ENCODE peak calls at places on chromosomes 16 and 17, in eight cellular contexts. V is transverse colon; B is NK-92 treated with Interleukin-12 subunit alpha and Interleukin-12 subunit beta, amount 100 ng/mL, for 24 hours; C is activated CD8-positive, alpha-beta T cell treated with anti-CD3 and anti-CD28 coated beads, Interleukin-2, amount 10 ng/mL, durations not matched to agents 7 days and 5 days; H is AG09319; O is NCI-H1092; S is suprapubic skin; Y is substantia nigra. M is an unnamed sample.

GRCh38 chr17:81609541-81610353 is 27.2 kb downstream of the NPLOC4 start:
- DNase-seq in H (no peak), C (no peak), S (no peak), O (no peak), B (no peak), V (no peak), Y (no peak), M (no peak)

GRCh38 chr16:85738878-85739715 is 11.8 kb downstream of the C16orf74 start:
- DNase-seq in V (no peak), H (no peak), S (no peak), C (no peak), Y (no peak), B (no peak), O (no peak), M (no peak)

GRCh38 chr16:10033561-10033960 is 148.7 kb downstream of the GRIN2A start:
- DNase-seq in C (no peak), Y (no peak), O (no peak), V (no peak), H (no peak), S (no peak), B (no peak), M (no peak)

GRCh38 chr16:4089811-4090293 is 26.4 kb downstream of the ADCY9 start:
- DNase-seq in O (peak), Y (no peak), H (no peak), C (no peak), S (peak), B (no peak), V (peak), M (no peak)

GRCh38 chr17:17051380-17051779 is 9.1 kb downstream of the MPRIP start:
- DNase-seq in C (no peak), Y (no peak), H (no peak), O (no peak), B (no peak), S (no peak), V (no peak), M (no peak)

GRCh38 chr17:17739388-17740066 is 58.3 kb downstream of the RAI1 start:
- DNase-seq in O (no peak), B (no peak), S (no peak), Y (peak), H (no peak), V (peak), C (no peak), M (no peak)

GRCh38 chr17:17429222-17429621 is 47.6 kb upstream of the MED9 start:
- DNase-seq in C (no peak), B (no peak), O (no peak), Y (no peak), H (no peak), S (no peak), V (no peak), M (no peak)

GRCh38 chr17:29587591-29587990 is 1.9 kb downstream of the GIT1 start:
- DNase-seq in O (no peak), V (no peak), C (no peak), S (no peak), B (no peak), Y (no peak), H (no peak), M (no peak)

GRCh38 chr17:81409190-81409935 is 14.1 kb downstream of the BAHCC1 start:
- DNase-seq in H (no peak), S (no peak), B (no peak), O (peak), V (no peak), C (no peak), Y (peak), M (no peak)

GRCh38 chr16:84925092-84925772 is 86.1 kb downstream of the ZDHHC7 start:
- DNase-seq in O (peak), Y (peak), H (no peak), B (peak), V (peak), S (no peak), C (peak), M (no peak)

GRCh38 chr17:12041316-12041715 is 20.6 kb downstream of the MAP2K4 start:
- DNase-seq in B (no peak), O (no peak), Y (no peak), S (no peak), V (no peak), C (no peak), H (no peak), M (peak)

GRCh38 chr16:12086861-12087260 is 110.3 kb downstream of the SNX29 start:
- DNase-seq in C (no peak), H (no peak), O (no peak), B (no peak), V (no peak), S (no peak), Y (no peak), M (no peak)

GRCh38 chr16:57801856-57802634 is at the start of gene KIFC3:
- DNase-seq in C (peak), V (peak), H (no peak), O (peak), B (no peak), Y (peak), S (peak), M (no peak)

GRCh38 chr16:70784692-70785317 is 16.2 kb downstream of the VAC14 start:
- DNase-seq in O (no peak), C (no peak), Y (no peak), B (no peak), S (no peak), H (no peak), V (no peak), M (no peak)

GRCh38 chr17:40956401-40957254 is 10.1 kb downstream of the KRT39 start:
- DNase-seq in C (no peak), S (no peak), H (peak), Y (no peak), V (no peak), B (no peak), O (no peak), M (peak)

GRCh38 chr17:50686494-50687199 is 21.1 kb downstream of the ANKRD40 start:
- DNase-seq in C (no peak), Y (no peak), O (no peak), S (no peak), B (no peak), H (peak), V (peak), M (no peak)

GRCh38 chr17:58666858-58667267 is 25.0 kb downstream of the TEX14 start:
- DNase-seq in S (peak), O (peak), Y (peak), H (no peak), B (no peak), C (peak), V (peak), M (no peak)

GRCh38 chr17:14340968-14341412 is 40.1 kb downstream of the HS3ST3B1 start:
- DNase-seq in B (no peak), O (no peak), C (no peak), H (no peak), S (no peak), Y (no peak), V (no peak), M (no peak)

GRCh38 chr16:12097523-12098428 is 121.2 kb downstream of the SNX29 start:
- DNase-seq in O (no peak), V (peak), B (no peak), Y (peak), H (peak), S (peak), C (no peak), M (no peak)

GRCh38 chr17:62093188-62094155 is 28.4 kb upstream of the MED13 start:
- DNase-seq in O (no peak), H (peak), B (no peak), C (no peak), V (no peak), S (no peak), Y (no peak), M (peak)

GRCh38 chr17:17414316-17414937 is 62.4 kb upstream of the MED9 start:
- DNase-seq in Y (peak), V (no peak), S (no peak), C (no peak), B (no peak), H (peak), O (no peak), M (no peak)

GRCh38 chr16:17316005-17316404 is 154.8 kb downstream of the XYLT1 start:
- DNase-seq in V (no peak), Y (no peak), S (no peak), B (no peak), O (no peak), H (no peak), C (no peak), M (no peak)

GRCh38 chr16:27723711-27724490 is 174.0 kb downstream of the KATNIP start:
- DNase-seq in O (no peak), C (no peak), B (no peak), V (peak), Y (no peak), S (no peak), H (no peak), M (no peak)

GRCh38 chr16:1153480-1154160 is 714 bp downstream of the CACNA1H start:
- DNase-seq in H (no peak), C (no peak), S (no peak), O (no peak), Y (no peak), V (no peak), B (no peak), M (no peak)

GRCh38 chr16:51151435-51151950 is 423 bp upstream of the SALL1 start:
- DNase-seq in S (no peak), O (peak), Y (peak), B (no peak), H (peak), V (peak), C (no peak), M (no peak)

GRCh38 chr16:48523415-48524204 is 86.4 kb downstream of the N4BP1 start:
- DNase-seq in V (no peak), H (no peak), O (no peak), Y (no peak), C (no peak), B (no peak), S (no peak), M (no peak)

GRCh38 chr16:470418-470817 is 45.0 kb downstream of the RAB11FIP3 start:
- DNase-seq in O (no peak), Y (no peak), V (no peak), S (no peak), H (no peak), C (no peak), B (no peak), M (no peak)

GRCh38 chr16:20899503-20900298 is 457 bp downstream of the DCUN1D3 start:
- DNase-seq in B (no peak), S (peak), V (no peak), Y (peak), H (no peak), C (peak), O (no peak), M (no peak)

GRCh38 chr17:13793951-13794350 is 192.2 kb upstream of the HS3ST3A1 start:
- DNase-seq in O (no peak), H (no peak), B (no peak), V (no peak), Y (no peak), C (no peak), S (no peak), M (no peak)

GRCh38 chr16:3945751-3946603 is 65.5 kb upstream of the CREBBP start:
- DNase-seq in B (no peak), Y (no peak), O (no peak), V (peak), S (peak), C (no peak), H (peak), M (peak)

GRCh38 chr16:26752166-26752565 is 314.6 kb upstream of the C16orf82 start:
- DNase-seq in C (no peak), Y (no peak), S (no peak), O (no peak), V (no peak), H (no peak), B (no peak), M (no peak)

GRCh38 chr16:27721548-27722265 is 171.8 kb downstream of the KATNIP start:
- DNase-seq in C (no peak), Y (no peak), H (peak), B (no peak), O (no peak), V (peak), S (peak), M (no peak)

M was measured in AG04449.